ENCODE peak calls at places on chromosomes 1 and 21, in five cellular contexts. One of them, this sample, is unnamed. For H3K36me3, the result is how much of the 10 kb centered on the place peaks cover.

GRCh38 chr1:15459771-15460719 is 3.5 kb downstream of the CELA2A start:
- DNase-seq in K562: no peak
- DNase-seq in H1: no peak
- DNase-seq in HCT116: no peak
- DNase-seq in HepG2: no peak
- DNase-seq in this sample: no peak

GRCh38 chr1:61247051-61247854 is 164.9 kb downstream of the NFIA start:
- DNase-seq in H1: no peak
- DNase-seq in HCT116: no peak
- DNase-seq in HepG2: no peak
- DNase-seq in K562: no peak
- DNase-seq in this sample: no peak

GRCh38 chr1:228298471-228298870 is 90.6 kb downstream of the OBSCN start:
- DNase-seq in HepG2: no peak
- DNase-seq in H1: no peak
- DNase-seq in HCT116: no peak
- DNase-seq in K562: no peak
- DNase-seq in this sample: no peak

GRCh38 chr21:36035381-36035791 is 24.9 kb downstream of the SETD4 start:
- DNase-seq in K562: peak
- DNase-seq in HCT116: no peak
- DNase-seq in HepG2: no peak
- DNase-seq in H1: no peak
- DNase-seq in this sample: no peak

GRCh38 chr1:47194314-47194713 is 4.5 kb upstream of the PDZK1IP1 start:
- DNase-seq in K562: no peak
- DNase-seq in HCT116: no peak
- DNase-seq in H1: no peak
- DNase-seq in HepG2: no peak
- DNase-seq in this sample: no peak

GRCh38 chr1:56683569-56683968 is 38.5 kb downstream of the PRKAA2 start:
- DNase-seq in HCT116: no peak
- DNase-seq in K562: no peak
- DNase-seq in H1: no peak
- DNase-seq in HepG2: peak
- DNase-seq in this sample: no peak

GRCh38 chr1:203216274-203217138 is 13.0 kb downstream of the CHIT1 start:
- DNase-seq in K562: peak
- DNase-seq in H1: peak
- DNase-seq in HCT116: peak
- DNase-seq in HepG2: peak
- DNase-seq in this sample: peak

GRCh38 chr1:143661418-143662120 is 310.2 kb downstream of the FAM72C start:
- DNase-seq in HepG2: no peak
- DNase-seq in K562: no peak
- DNase-seq in HCT116: no peak
- DNase-seq in H1: no peak
- DNase-seq in this sample: no peak

GRCh38 chr1:156104065-156104810 is 10.3 kb upstream of the LMNA start:
- DNase-seq in HepG2: peak
- DNase-seq in HCT116: no peak
- DNase-seq in K562: peak
- DNase-seq in H1: no peak
- DNase-seq in this sample: no peak

GRCh38 chr1:109826930-109827349 is 63.2 kb upstream of the EPS8L3 start:
- DNase-seq in HepG2: no peak
- DNase-seq in HCT116: no peak
- DNase-seq in K562: peak
- DNase-seq in H1: no peak
- DNase-seq in this sample: no peak

GRCh38 chr1:90729484-90730246 is 12.6 kb upstream of the BARHL2 start:
- DNase-seq in H1: no peak
- DNase-seq in HCT116: no peak
- DNase-seq in HepG2: no peak
- DNase-seq in K562: peak
- DNase-seq in this sample: no peak

GRCh38 chr21:30479259-30479658 is 908 bp downstream of the KRTAP19-1 start:
- DNase-seq in H1: no peak
- DNase-seq in HCT116: no peak
- DNase-seq in HepG2: no peak
- DNase-seq in K562: no peak
- DNase-seq in this sample: no peak

GRCh38 chr1:160981584-160982411 is 27.2 kb upstream of the ITLN2 start:
- DNase-seq in HCT116: no peak
- DNase-seq in H1: peak
- DNase-seq in K562: no peak
- DNase-seq in HepG2: no peak
- DNase-seq in this sample: no peak

GRCh38 chr1:54297596-54298283 is 97.8 kb downstream of the MRPL37 start:
- DNase-seq in H1: no peak
- DNase-seq in K562: no peak
- DNase-seq in HCT116: no peak
- DNase-seq in HepG2: no peak
- DNase-seq in this sample: no peak

GRCh38 chr1:1759456-1760344 is 18.6 kb downstream of the NADK start:
- DNase-seq in H1: no peak
- DNase-seq in HepG2: no peak
- DNase-seq in K562: peak
- DNase-seq in HCT116: no peak
- DNase-seq in this sample: no peak

GRCh38 chr1:6949991-6950765 is 164.9 kb downstream of the CAMTA1 start:
- DNase-seq in HepG2: no peak
- DNase-seq in K562: no peak
- DNase-seq in H1: no peak
- DNase-seq in HCT116: no peak
- DNase-seq in this sample: no peak

GRCh38 chr1:214476958-214477870 is 74.2 kb downstream of the PTPN14 start:
- DNase-seq in H1: no peak
- DNase-seq in K562: no peak
- DNase-seq in HepG2: no peak
- DNase-seq in HCT116: no peak
- DNase-seq in this sample: no peak

GRCh38 chr1:214476229-214476957 is 75.0 kb downstream of the PTPN14 start:
- DNase-seq in H1: no peak
- DNase-seq in HepG2: no peak
- DNase-seq in HCT116: peak
- DNase-seq in K562: no peak
- DNase-seq in this sample: no peak

GRCh38 chr1:214474467-214474866 is 76.9 kb downstream of the PTPN14 start:
- DNase-seq in HepG2: no peak
- DNase-seq in K562: no peak
- DNase-seq in H1: no peak
- DNase-seq in HCT116: no peak
- DNase-seq in this sample: no peak

GRCh38 chr1:214475331-214475730 is 76.1 kb downstream of the PTPN14 start:
- DNase-seq in H1: no peak
- DNase-seq in HepG2: no peak
- DNase-seq in HCT116: no peak
- DNase-seq in K562: no peak
- DNase-seq in this sample: no peak

DNA sequence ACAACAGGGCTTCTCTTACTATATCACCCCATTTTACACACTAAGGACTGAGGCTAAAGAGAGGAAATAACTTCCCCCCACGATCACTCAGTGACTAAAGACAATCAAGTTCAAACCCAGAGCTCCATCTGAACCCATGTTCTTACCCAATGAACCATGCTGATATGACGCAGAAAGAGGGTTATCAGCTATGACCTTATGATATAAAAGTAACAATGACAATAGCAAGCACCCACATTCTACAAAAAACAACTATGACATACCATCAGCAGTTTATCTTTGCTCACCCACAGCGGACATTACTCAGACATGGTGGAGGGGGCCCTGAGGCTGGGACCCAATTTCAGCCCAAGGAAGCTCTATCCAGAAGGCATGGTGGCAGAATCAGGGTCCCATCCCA is 75.7 kb downstream of the PTPN14 start:
- DNase-seq in H1: no peak
- DNase-seq in HepG2: no peak
- DNase-seq in HCT116: no peak
- DNase-seq in K562: no peak
- DNase-seq in this sample: no peak
- TF ChIP-seq SRF in H1: no peak
- TF ChIP-seq SRF in HepG2: no peak
- TF ChIP-seq SRF in HCT116: no peak
- TF ChIP-seq SRF in K562: no peak
- TF ChIP-seq SRF in this sample: no peak

DNA sequence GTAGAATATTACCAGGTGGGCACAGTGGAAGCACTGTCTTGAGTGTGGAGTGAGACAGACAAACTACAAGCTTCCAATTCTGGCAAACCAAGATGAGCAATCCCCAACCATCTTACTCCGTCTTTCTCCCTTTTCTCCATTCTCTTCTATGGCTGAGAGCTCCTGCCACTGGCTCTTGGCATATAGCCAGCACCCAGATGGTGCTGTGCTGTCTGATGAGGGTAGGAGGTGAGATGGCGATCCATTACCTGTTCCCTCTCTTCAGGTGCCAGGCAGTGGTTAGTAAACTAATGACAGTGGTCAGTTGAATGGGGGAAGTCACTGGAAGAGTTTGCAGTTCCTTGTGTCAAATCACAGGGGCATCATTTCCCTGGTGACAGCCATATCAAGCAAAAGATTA is 108.4 kb downstream of the FNBP1L start:
- DNase-seq in K562: no peak
- DNase-seq in HepG2: no peak
- DNase-seq in HCT116: no peak
- DNase-seq in H1: no peak
- DNase-seq in this sample: no peak
- H3K36me3 ChIP-seq in K562: under half
- H3K36me3 ChIP-seq in HepG2: under half
- H3K36me3 ChIP-seq in HCT116: under half
- H3K36me3 ChIP-seq in H1: under half
- H3K36me3 ChIP-seq in this sample: under half

GRCh38 chr1:180519846-180520245 is 17.5 kb upstream of the ACBD6 start:
- DNase-seq in H1: no peak
- DNase-seq in K562: no peak
- DNase-seq in HCT116: no peak
- DNase-seq in HepG2: no peak
- DNase-seq in this sample: no peak

GRCh38 chr1:180515364-180515763 is 13.0 kb upstream of the ACBD6 start:
- DNase-seq in K562: no peak
- DNase-seq in H1: no peak
- DNase-seq in HCT116: no peak
- DNase-seq in HepG2: no peak
- DNase-seq in this sample: no peak

GRCh38 chr1:180513531-180513930 is 11.2 kb upstream of the ACBD6 start:
- DNase-seq in HCT116: no peak
- DNase-seq in HepG2: no peak
- DNase-seq in K562: no peak
- DNase-seq in H1: no peak
- DNase-seq in this sample: no peak

GRCh38 chr1:180510882-180511281 is 8.5 kb upstream of the ACBD6 start:
- DNase-seq in HCT116: no peak
- DNase-seq in K562: no peak
- DNase-seq in HepG2: no peak
- DNase-seq in H1: no peak
- DNase-seq in this sample: no peak

GRCh38 chr1:180515857-180516388 is 13.5 kb upstream of the ACBD6 start:
- DNase-seq in H1: peak
- DNase-seq in K562: peak
- DNase-seq in HCT116: peak
- DNase-seq in HepG2: peak
- DNase-seq in this sample: peak
- TF ChIP-seq SRF in H1: no peak
- TF ChIP-seq SRF in K562: no peak
- TF ChIP-seq SRF in HCT116: no peak
- TF ChIP-seq SRF in HepG2: no peak
- TF ChIP-seq SRF in this sample: no peak

DNA sequence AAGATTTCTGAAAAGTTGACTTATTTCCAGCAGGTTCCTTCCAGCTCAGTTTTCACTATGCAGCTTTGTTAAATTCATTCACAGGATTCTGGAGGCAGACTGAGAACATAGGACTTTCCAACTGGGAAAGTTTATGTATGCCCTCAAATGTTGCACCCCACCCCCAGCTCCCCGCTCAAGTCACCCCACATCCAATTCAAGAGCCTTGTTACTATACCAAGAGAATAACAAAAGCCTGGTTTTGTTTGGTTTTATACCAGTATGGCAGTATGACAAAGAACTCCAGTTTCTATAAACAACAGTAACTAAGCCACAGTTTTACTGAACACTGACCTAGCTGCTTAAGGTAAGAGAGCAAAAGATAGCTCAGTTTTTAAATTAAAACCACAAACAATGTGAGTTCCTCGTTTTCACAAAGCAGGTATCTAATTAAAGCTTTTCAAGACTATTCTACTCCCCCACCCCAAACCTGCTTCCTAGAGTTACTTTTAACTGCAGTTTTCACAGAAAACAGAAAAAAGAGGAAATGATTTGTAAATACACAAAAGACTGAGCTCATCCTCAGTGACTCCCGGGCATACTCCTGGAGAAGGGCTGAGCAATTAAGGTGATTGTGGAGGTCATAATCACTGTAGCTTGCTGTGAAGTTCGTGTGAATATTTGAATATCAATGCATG is 59.3 kb upstream of the LHX8 start:
- DNase-seq in HCT116: no peak
- DNase-seq in HepG2: no peak
- DNase-seq in H1: no peak
- DNase-seq in K562: no peak
- DNase-seq in this sample: no peak
- H3K36me3 ChIP-seq in HCT116: under half
- H3K36me3 ChIP-seq in HepG2: under half
- H3K36me3 ChIP-seq in H1: under half
- H3K36me3 ChIP-seq in K562: under half
- H3K36me3 ChIP-seq in this sample: under half

GRCh38 chr1:8543965-8544364 is 226.1 kb downstream of the SLC45A1 start:
- DNase-seq in HepG2: no peak
- DNase-seq in HCT116: no peak
- DNase-seq in H1: no peak
- DNase-seq in K562: no peak
- DNase-seq in this sample: no peak

GRCh38 chr1:8545078-8545477 is 227.2 kb downstream of the SLC45A1 start:
- DNase-seq in HCT116: no peak
- DNase-seq in H1: no peak
- DNase-seq in HepG2: no peak
- DNase-seq in K562: no peak
- DNase-seq in this sample: no peak

GRCh38 chr1:8544644-8545043 is 226.7 kb downstream of the SLC45A1 start:
- DNase-seq in K562: no peak
- DNase-seq in HepG2: no peak
- DNase-seq in HCT116: no peak
- DNase-seq in H1: no peak
- DNase-seq in this sample: no peak

GRCh38 chr1:8551057-8551456 is 233.1 kb downstream of the SLC45A1 start:
- DNase-seq in HCT116: no peak
- DNase-seq in H1: no peak
- DNase-seq in HepG2: no peak
- DNase-seq in K562: no peak
- DNase-seq in this sample: no peak

DNA sequence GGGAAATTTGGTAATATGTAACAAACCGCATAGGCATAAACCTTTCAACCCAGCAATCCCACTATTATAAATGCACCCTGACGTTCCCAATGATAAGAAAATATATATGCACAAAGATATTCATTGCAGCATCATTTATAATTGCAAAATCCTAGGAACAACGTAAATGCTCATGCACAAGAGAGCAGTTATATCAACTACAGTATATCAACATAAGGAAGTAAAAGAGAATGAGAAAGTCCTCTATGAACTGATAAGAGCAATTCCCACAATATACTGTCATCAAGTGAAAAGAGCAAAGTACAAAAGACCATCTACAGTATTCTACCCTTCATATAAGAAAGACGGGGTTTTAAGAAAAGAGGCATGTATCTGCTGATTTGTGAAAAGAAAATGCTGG is 229.9 kb downstream of the SLC45A1 start:
- DNase-seq in K562: no peak
- DNase-seq in HCT116: no peak
- DNase-seq in HepG2: no peak
- DNase-seq in H1: no peak
- DNase-seq in this sample: no peak
- TF ChIP-seq SRF in K562: no peak
- TF ChIP-seq SRF in HCT116: no peak
- TF ChIP-seq SRF in HepG2: no peak
- TF ChIP-seq SRF in H1: no peak
- TF ChIP-seq SRF in this sample: no peak